ENCODE peak calls at places on chromosomes 1 and 21, in four cellular contexts. C, L, N and J are unnamed samples.

GRCh38 chr1:76666499-76666898 is 200.8 kb upstream of the ST6GALNAC5 start:
- DNase-seq in L (no peak), C (no peak), N (no peak), J (no peak)

GRCh38 chr1:6248798-6249731 is 5.1 kb downstream of the HES3 start:
- DNase-seq in C (no peak), L (no peak), N (peak; percentile 69), J (peak; percentile 65)

GRCh38 chr1:220879509-220880366 is 495 bp downstream of the HLX start:
- DNase-seq in N (peak; percentile 71), L (peak; percentile 71), C (peak; percentile 51), J (peak; percentile 50)

GRCh38 chr1:154198756-154199562 is 7.1 kb upstream of the TPM3 start:
- DNase-seq in C (peak; percentile 69), L (peak; percentile 84), N (peak; percentile 51), J (peak; percentile 46)

GRCh38 chr1:24867064-24867870 is 62.8 kb downstream of the RUNX3 start:
- DNase-seq in L (no peak), C (no peak), N (no peak), J (no peak)

GRCh38 chr1:233337505-233337904 is 10.0 kb downstream of the MAP3K21 start:
- DNase-seq in C (no peak), N (no peak), L (no peak), J (no peak)

GRCh38 chr1:50976111-50976889 is 6.3 kb downstream of the CDKN2C start:
- DNase-seq in L (peak; percentile 21), C (no peak), N (peak; percentile 55), J (peak; percentile 41)

GRCh38 chr1:90335566-90335965 is 340.7 kb downstream of the ZNF326 start:
- DNase-seq in C (no peak), N (no peak), L (no peak), J (no peak)

GRCh38 chr1:214454619-214455396 is 96.6 kb downstream of the PTPN14 start:
- DNase-seq in N (no peak), C (peak; percentile 91), L (peak; percentile 60), J (no peak)

GRCh38 chr1:51768971-51769601 is 109.4 kb downstream of the NRDC start:
- DNase-seq in L (peak; percentile 66), N (no peak), C (peak; percentile 80), J (no peak)

GRCh38 chr1:67372136-67372535 is 58.1 kb downstream of the SERBP1 start:
- DNase-seq in N (no peak), L (no peak), C (peak; percentile 46), J (no peak)

GRCh38 chr1:220011620-220012019 is 34.7 kb downstream of the EPRS1 start:
- DNase-seq in L (no peak), N (no peak), C (peak; percentile 10), J (no peak)

GRCh38 chr1:44848456-44849181 is 5.6 kb upstream of the PTCH2 start:
- DNase-seq in L (no peak), N (no peak), C (no peak), J (no peak)

GRCh38 chr1:196677781-196678509 is 26.1 kb downstream of the CFH start:
- DNase-seq in C (peak; percentile 22), N (no peak), L (no peak), J (no peak)

GRCh38 chr1:80217377-80217986 is 1211.0 kb upstream of the ADGRL4 start:
- DNase-seq in C (peak; percentile 71), L (peak; percentile 39), N (no peak), J (no peak)

GRCh38 chr1:39413902-39414528 is 77.4 kb upstream of the BMP8A start:
- DNase-seq in C (no peak), L (peak; percentile 18), N (no peak), J (no peak)

GRCh38 chr1:46535063-46535462 is 16.4 kb downstream of the KNCN start:
- DNase-seq in N (no peak), C (no peak), L (no peak), J (no peak)

GRCh38 chr1:159900755-159901335 is 880 bp upstream of the CFAP45 start:
- DNase-seq in L (peak; percentile 91), N (no peak), C (no peak), J (no peak)

GRCh38 chr21:42112857-42113256 is 41.7 kb downstream of the UMODL1 start:
- DNase-seq in L (no peak), C (peak; percentile 68), N (no peak), J (no peak)

GRCh38 chr1:29646161-29646775 is 409.9 kb downstream of the PTPRU start:
- DNase-seq in L (no peak), C (no peak), N (peak; percentile 23), J (peak; percentile 19)

GRCh38 chr1:59699227-59699847 is 115.4 kb upstream of the HOOK1 start:
- DNase-seq in N (no peak), L (peak; percentile 42), C (peak; percentile 57), J (no peak)

GRCh38 chr1:2197732-2198165 is 3.2 kb upstream of the FAAP20 start:
- DNase-seq in L (no peak), C (no peak), N (no peak), J (no peak)
- H3K4ac ChIP-seq in L (no peak overlapping the region), C (no peak overlapping the region), N (no peak overlapping the region), J (no peak overlapping the region)

GRCh38 chr21:10466200-10466599 is 55.2 kb upstream of the TPTE start:
- DNase-seq in C (no peak), L (no peak), N (no peak), J (no peak)

GRCh38 chr21:10463156-10463555 is 58.2 kb upstream of the TPTE start:
- DNase-seq in N (no peak), C (no peak), L (no peak), J (no peak)

GRCh38 chr21:10464975-10465374 is 56.4 kb upstream of the TPTE start:
- DNase-seq in C (no peak), N (no peak), L (no peak), J (no peak)
- H3K4ac ChIP-seq in C (no peak overlapping the region), N (no peak overlapping the region), L (no peak overlapping the region), J (no peak overlapping the region)

DNA sequence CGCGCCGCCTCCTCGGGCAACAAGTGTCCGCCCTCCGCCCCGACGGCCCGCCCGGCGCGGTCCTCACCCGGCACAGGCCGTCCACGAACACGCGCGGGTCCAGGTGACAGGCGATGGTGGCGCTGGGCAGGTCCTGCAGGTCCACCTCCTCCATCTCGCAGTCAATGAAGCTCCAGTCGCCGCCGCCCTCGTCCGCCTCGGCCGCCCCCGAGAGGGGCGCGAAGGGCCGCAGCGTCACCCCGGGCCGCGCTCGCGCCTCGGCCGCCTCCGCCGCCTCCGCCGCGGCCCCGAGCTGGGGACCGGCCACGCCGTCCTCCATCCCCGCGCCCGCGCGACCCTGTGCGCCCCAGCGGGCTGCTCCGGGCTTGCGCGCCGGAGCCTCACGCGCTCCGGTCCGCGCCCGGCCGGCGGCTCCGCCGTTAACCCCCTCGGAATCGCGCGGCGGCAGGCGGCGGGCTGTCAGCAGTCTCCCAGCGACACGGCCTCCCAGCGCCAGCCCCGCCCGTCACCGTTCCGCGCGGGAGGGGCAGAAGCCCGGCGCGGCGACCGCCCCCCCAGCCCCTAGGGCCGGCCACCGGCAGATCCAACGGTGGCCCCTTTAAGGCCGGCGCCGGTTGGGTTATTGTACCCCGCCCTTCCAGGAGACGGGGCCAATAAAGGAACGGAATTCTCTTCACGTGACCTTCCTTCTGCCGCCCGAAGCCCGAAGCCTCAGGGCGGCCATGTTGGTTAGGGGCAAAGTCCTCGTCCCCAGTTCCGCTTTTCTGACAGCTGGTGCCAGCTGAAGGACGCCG is at the start of gene RCAN1:
- DNase-seq in L (peak; percentile 95), N (peak; percentile 79), C (peak; percentile 91), J (peak; percentile 90)
- H3K4ac ChIP-seq in L (no peak within 1 kb of the TSS), N (no peak within 1 kb of the TSS), C (peak within 1 kb of the TSS; percentile 82), J (no peak within 1 kb of the TSS)

DNA sequence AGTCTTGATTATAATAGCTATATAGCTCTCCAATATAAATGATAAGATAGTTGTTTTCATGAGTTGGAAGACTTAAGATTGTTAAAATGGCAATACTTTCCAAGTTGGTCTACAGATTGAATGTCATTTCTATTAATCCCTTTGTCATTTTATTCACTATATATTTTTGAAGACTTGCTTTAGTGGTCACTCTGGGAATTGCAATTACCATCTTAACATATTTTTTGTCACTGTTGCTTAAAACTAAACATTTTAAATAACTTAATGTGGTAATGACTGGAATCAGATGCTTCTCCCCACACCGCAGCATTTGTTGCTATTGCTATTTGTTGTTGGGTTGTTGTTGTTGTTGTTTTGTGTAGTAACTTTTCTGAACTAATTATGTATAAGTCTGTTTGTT is 1592.9 kb downstream of the MRPL39 start:
- DNase-seq in L (no peak), N (no peak), C (no peak), J (no peak)
- H3K4ac ChIP-seq in L (no peak overlapping the region), N (no peak overlapping the region), C (no peak overlapping the region), J (no peak overlapping the region)

DNA sequence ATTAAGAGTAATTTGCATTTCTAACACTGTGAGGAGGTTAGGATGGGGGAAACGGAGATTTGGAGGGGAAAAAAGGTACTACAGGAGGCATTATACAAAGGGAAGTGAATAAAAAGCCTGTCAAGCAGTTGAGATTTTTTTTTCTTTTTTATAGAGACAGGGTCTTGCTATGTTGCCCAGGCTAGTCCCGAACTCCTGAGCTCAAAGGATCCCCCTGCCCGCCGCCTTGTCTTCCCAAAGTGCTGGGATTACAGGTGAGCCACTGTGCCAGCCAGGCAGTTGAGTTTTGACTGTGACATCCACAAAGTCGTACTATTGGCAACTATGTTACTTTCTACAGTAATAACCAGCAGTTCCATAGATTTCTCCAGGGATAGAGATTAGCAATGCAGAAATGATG is 2.6 kb downstream of the CLCC1 start:
- DNase-seq in L (no peak), N (no peak), C (no peak), J (no peak)
- H3K4ac ChIP-seq in L (no peak overlapping the region), N (no peak overlapping the region), C (no peak overlapping the region), J (no peak overlapping the region)

DNA sequence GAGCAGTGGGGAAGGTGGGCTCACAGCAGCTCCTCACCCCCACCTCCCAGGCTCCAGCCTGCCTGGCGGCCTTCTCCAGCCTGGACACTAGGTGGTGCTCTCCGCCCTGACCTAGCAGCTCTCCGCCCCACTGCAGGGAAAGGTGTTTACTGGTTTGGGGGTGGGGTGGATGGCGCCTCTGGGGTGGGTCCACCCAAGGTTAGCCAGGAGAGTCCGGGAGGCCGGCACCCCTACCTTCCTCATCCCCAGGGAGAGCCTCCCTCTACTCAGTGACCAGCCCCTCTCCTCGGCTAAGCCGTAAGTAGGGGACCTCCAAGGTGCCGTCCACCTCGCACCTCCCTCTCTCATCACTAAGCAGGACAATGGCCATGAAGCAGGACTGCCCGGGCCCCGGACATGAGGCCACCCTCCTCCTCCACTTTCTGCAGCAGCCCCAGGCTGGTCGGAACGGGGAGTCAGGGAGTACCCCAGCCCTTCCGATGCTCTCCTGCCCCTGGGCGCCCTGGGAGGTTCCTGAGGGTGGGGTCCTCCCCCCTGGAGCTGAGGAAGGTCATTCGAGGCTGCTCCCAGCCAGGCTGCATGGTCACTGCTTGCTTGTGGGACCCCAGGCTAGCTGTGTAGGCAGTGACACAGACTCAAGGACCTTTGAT is 101.4 kb upstream of the VAMP3 start:
- DNase-seq in L (peak; percentile 82), N (peak; percentile 93), C (peak; percentile 29), J (peak; percentile 89)
- H3K4ac ChIP-seq in L (no peak overlapping the region), N (peak overlapping the region; percentile 24), C (no peak overlapping the region), J (no peak overlapping the region)

GRCh38 chr1:16213013-16213412 is 561 bp upstream of the ARHGEF19 start:
- DNase-seq in C (no peak), N (no peak), L (no peak), J (no peak)

GRCh38 chr1:16209847-16210407 is 2.5 kb downstream of the ARHGEF19 start:
- DNase-seq in L (no peak), C (peak; percentile 17), N (no peak), J (no peak)

GRCh38 chr1:16210581-16210980 is 1.9 kb downstream of the ARHGEF19 start:
- DNase-seq in C (no peak), L (no peak), N (no peak), J (no peak)

GRCh38 chr1:16211824-16212223 is 628 bp downstream of the ARHGEF19 start:
- DNase-seq in C (no peak), N (no peak), L (no peak), J (no peak)

GRCh38 chr1:16212251-16212961 is at the start of gene ARHGEF19:
- DNase-seq in N (peak; percentile 87), C (no peak), L (peak; percentile 82), J (peak; percentile 89)
- H3K4ac ChIP-seq in N (peak within 1 kb of the TSS; percentile 16), C (no peak within 1 kb of the TSS), L (peak within 1 kb of the TSS; percentile 72), J (peak within 1 kb of the TSS; percentile 42)

GRCh38 chr1:205980182-205980830 is 22.9 kb downstream of the RAB7B start:
- DNase-seq in N (no peak), C (no peak), L (no peak), J (no peak)
- H3K4ac ChIP-seq in N (no peak overlapping the region), C (no peak overlapping the region), L (no peak overlapping the region), J (no peak overlapping the region)